ENCODE peak calls at places on chromosomes 16 and 17, in seven cellular contexts. One of them, this sample, is unnamed.

GRCh38 chr16:86391987-86392386 is 118.3 kb upstream of the FOXF1 start:
- DNase-seq in tibial nerve: no peak
- DNase-seq in SK-N-SH: no peak
- DNase-seq in HepG2: no peak
- DNase-seq in A549: no peak
- DNase-seq in stomach: no peak
- DNase-seq in transverse colon: no peak
- DNase-seq in this sample: no peak

GRCh38 chr17:66673668-66674276 is 161.1 kb upstream of the CACNG5 start:
- DNase-seq in A549: peak
- DNase-seq in SK-N-SH: peak
- DNase-seq in tibial nerve: peak
- DNase-seq in HepG2: peak
- DNase-seq in stomach: peak
- DNase-seq in transverse colon: peak
- DNase-seq in this sample: no peak

GRCh38 chr17:82110298-82110697 is 12.3 kb upstream of the FASN start:
- DNase-seq in SK-N-SH: no peak
- DNase-seq in A549: peak
- DNase-seq in stomach: no peak
- DNase-seq in HepG2: peak
- DNase-seq in transverse colon: no peak
- DNase-seq in tibial nerve: no peak
- DNase-seq in this sample: no peak

GRCh38 chr17:58344791-58345157 is 7.2 kb downstream of the SUPT4H1 start:
- DNase-seq in SK-N-SH: no peak
- DNase-seq in stomach: no peak
- DNase-seq in HepG2: no peak
- DNase-seq in tibial nerve: no peak
- DNase-seq in A549: no peak
- DNase-seq in transverse colon: no peak
- DNase-seq in this sample: peak

GRCh38 chr17:34163681-34164080 is 91.4 kb upstream of the CCL2 start:
- DNase-seq in HepG2: peak
- DNase-seq in transverse colon: no peak
- DNase-seq in tibial nerve: no peak
- DNase-seq in stomach: no peak
- DNase-seq in SK-N-SH: peak
- DNase-seq in A549: peak
- DNase-seq in this sample: no peak

GRCh38 chr17:19384723-19385391 is 2.1 kb downstream of the MFAP4 start:
- DNase-seq in stomach: peak
- DNase-seq in SK-N-SH: peak
- DNase-seq in tibial nerve: peak
- DNase-seq in A549: no peak
- DNase-seq in transverse colon: peak
- DNase-seq in HepG2: no peak
- DNase-seq in this sample: no peak

GRCh38 chr16:711548-712320 is 3.2 kb upstream of the METRN start:
- DNase-seq in HepG2: no peak
- DNase-seq in transverse colon: peak
- DNase-seq in SK-N-SH: peak
- DNase-seq in stomach: peak
- DNase-seq in A549: no peak
- DNase-seq in tibial nerve: peak
- DNase-seq in this sample: no peak

GRCh38 chr17:67891481-67892119 is 66.3 kb downstream of the BPTF start:
- DNase-seq in stomach: no peak
- DNase-seq in A549: peak
- DNase-seq in transverse colon: peak
- DNase-seq in HepG2: no peak
- DNase-seq in SK-N-SH: peak
- DNase-seq in tibial nerve: no peak
- DNase-seq in this sample: no peak

GRCh38 chr17:320809-321385 is 31.7 kb downstream of the RPH3AL start:
- DNase-seq in HepG2: no peak
- DNase-seq in SK-N-SH: no peak
- DNase-seq in transverse colon: no peak
- DNase-seq in A549: no peak
- DNase-seq in tibial nerve: no peak
- DNase-seq in stomach: no peak
- DNase-seq in this sample: no peak

GRCh38 chr17:56112086-56112485 is 41.2 kb upstream of the ANKFN1 start:
- DNase-seq in stomach: no peak
- DNase-seq in A549: no peak
- DNase-seq in tibial nerve: no peak
- DNase-seq in SK-N-SH: no peak
- DNase-seq in transverse colon: no peak
- DNase-seq in HepG2: no peak
- DNase-seq in this sample: no peak

GRCh38 chr16:59878479-59878878 is 1144.4 kb upstream of the GOT2 start:
- DNase-seq in A549: peak
- DNase-seq in transverse colon: no peak
- DNase-seq in SK-N-SH: no peak
- DNase-seq in HepG2: no peak
- DNase-seq in tibial nerve: no peak
- DNase-seq in stomach: peak
- DNase-seq in this sample: no peak

GRCh38 chr17:47057831-47058230 is 78.8 kb upstream of the RPRML start:
- DNase-seq in tibial nerve: no peak
- DNase-seq in SK-N-SH: peak
- DNase-seq in HepG2: no peak
- DNase-seq in transverse colon: no peak
- DNase-seq in stomach: no peak
- DNase-seq in A549: no peak
- DNase-seq in this sample: no peak

GRCh38 chr16:48408688-48409087 is 23.5 kb upstream of the SIAH1 start:
- DNase-seq in HepG2: no peak
- DNase-seq in transverse colon: peak
- DNase-seq in tibial nerve: peak
- DNase-seq in SK-N-SH: no peak
- DNase-seq in stomach: peak
- DNase-seq in A549: no peak
- DNase-seq in this sample: no peak

GRCh38 chr16:86834451-86835035 is 256.2 kb downstream of the FOXL1 start:
- DNase-seq in A549: no peak
- DNase-seq in tibial nerve: no peak
- DNase-seq in stomach: no peak
- DNase-seq in SK-N-SH: no peak
- DNase-seq in HepG2: no peak
- DNase-seq in transverse colon: no peak
- DNase-seq in this sample: no peak

GRCh38 chr16:66863707-66864106 is 16.6 kb upstream of the PDP2 start:
- DNase-seq in SK-N-SH: no peak
- DNase-seq in A549: no peak
- DNase-seq in tibial nerve: no peak
- DNase-seq in transverse colon: no peak
- DNase-seq in stomach: no peak
- DNase-seq in HepG2: no peak
- DNase-seq in this sample: no peak
- H3K27ac ChIP-seq in SK-N-SH: no peak
- H3K27ac ChIP-seq in A549: no peak
- H3K27ac ChIP-seq in tibial nerve: no peak
- H3K27ac ChIP-seq in transverse colon: no peak
- H3K27ac ChIP-seq in stomach: no peak
- H3K27ac ChIP-seq in HepG2: no peak
- H3K27ac ChIP-seq in this sample: no peak

GRCh38 chr16:71406316-71406715 is 35.5 kb downstream of the TLE7 start:
- DNase-seq in stomach: no peak
- DNase-seq in SK-N-SH: no peak
- DNase-seq in HepG2: no peak
- DNase-seq in tibial nerve: no peak
- DNase-seq in transverse colon: no peak
- DNase-seq in A549: no peak
- DNase-seq in this sample: no peak

GRCh38 chr16:71404364-71404763 is 37.5 kb downstream of the TLE7 start:
- DNase-seq in A549: no peak
- DNase-seq in tibial nerve: no peak
- DNase-seq in transverse colon: no peak
- DNase-seq in SK-N-SH: no peak
- DNase-seq in stomach: no peak
- DNase-seq in HepG2: no peak
- DNase-seq in this sample: no peak

GRCh38 chr16:71399801-71400563 is 41.5 kb downstream of the CALB2 start:
- DNase-seq in tibial nerve: no peak
- DNase-seq in stomach: no peak
- DNase-seq in SK-N-SH: no peak
- DNase-seq in transverse colon: no peak
- DNase-seq in HepG2: no peak
- DNase-seq in A549: no peak
- DNase-seq in this sample: no peak

GRCh38 chr16:71401988-71402387 is 39.9 kb downstream of the TLE7 start:
- DNase-seq in SK-N-SH: no peak
- DNase-seq in stomach: no peak
- DNase-seq in tibial nerve: no peak
- DNase-seq in transverse colon: no peak
- DNase-seq in HepG2: no peak
- DNase-seq in A549: no peak
- DNase-seq in this sample: no peak

GRCh38 chr16:71402674-71403073 is 39.2 kb downstream of the TLE7 start:
- DNase-seq in stomach: no peak
- DNase-seq in transverse colon: no peak
- DNase-seq in tibial nerve: no peak
- DNase-seq in SK-N-SH: no peak
- DNase-seq in A549: no peak
- DNase-seq in HepG2: no peak
- DNase-seq in this sample: no peak
- TF ChIP-seq EP300 in stomach: no peak
- TF ChIP-seq EP300 in transverse colon: no peak
- TF ChIP-seq EP300 in tibial nerve: no peak
- TF ChIP-seq EP300 in SK-N-SH: no peak
- TF ChIP-seq EP300 in A549: no peak
- TF ChIP-seq EP300 in HepG2: no peak
- TF ChIP-seq EP300 in this sample: no peak

DNA sequence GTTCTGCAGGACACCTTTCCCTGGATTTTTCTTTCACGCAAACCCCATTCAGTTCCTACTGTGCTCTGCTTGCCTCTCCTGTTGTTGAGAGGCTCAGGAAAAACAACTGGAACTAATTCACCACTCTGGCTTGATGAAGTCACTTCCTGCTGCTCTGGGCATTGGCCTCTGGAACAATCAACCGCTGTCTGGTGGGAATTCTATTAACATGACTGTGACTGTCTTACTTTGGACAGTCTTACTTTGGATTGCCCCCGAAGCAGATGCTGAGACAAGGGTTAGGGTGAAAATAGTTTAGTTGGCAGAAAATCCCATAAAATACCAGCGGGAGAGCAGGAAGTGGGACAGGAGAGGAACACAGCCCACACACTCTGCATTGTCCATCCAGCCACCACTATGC is 90.0 kb upstream of the HSBP1 start:
- DNase-seq in A549: no peak
- DNase-seq in tibial nerve: no peak
- DNase-seq in SK-N-SH: no peak
- DNase-seq in stomach: no peak
- DNase-seq in HepG2: no peak
- DNase-seq in transverse colon: no peak
- DNase-seq in this sample: no peak
- H3K27ac ChIP-seq in A549: no peak
- H3K27ac ChIP-seq in tibial nerve: no peak
- H3K27ac ChIP-seq in SK-N-SH: peak
- H3K27ac ChIP-seq in stomach: no peak
- H3K27ac ChIP-seq in HepG2: no peak
- H3K27ac ChIP-seq in transverse colon: no peak
- H3K27ac ChIP-seq in this sample: no peak

DNA sequence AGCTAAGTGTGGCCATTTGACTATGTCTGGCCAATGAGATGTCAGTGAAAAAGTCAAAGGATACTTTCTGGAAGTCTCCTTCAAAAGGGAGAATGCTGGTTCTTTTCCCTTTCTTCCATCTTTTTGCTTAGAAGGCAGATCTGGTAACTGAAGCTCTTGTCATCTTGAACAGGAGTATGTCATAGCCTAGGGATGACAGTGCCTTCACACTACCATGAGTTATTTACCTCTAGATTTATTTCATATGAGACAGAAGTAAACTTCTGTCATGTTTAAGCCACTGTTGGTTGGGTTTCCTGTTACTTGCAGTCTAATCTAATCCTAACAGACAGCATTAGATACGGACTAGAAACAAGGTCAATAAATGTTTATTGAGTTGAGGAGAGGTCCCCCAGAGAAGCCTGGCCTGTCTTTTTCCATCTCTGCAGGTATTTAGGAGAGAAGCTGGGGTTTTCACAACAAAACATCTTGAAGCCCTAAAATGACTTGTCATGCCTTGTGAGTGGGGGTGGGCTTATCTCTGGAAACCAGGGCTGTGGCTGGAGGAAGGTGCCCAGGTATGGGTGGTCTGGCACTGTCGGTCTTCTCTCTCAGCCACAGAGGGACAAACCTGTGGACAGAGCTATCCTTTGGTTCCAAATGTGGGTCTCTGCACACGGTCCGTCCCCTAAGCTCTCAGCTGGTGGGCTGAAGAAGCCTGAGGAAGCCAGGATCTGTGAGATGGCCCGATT is 28.5 kb downstream of the TMEM98 start:
- DNase-seq in SK-N-SH: no peak
- DNase-seq in stomach: no peak
- DNase-seq in transverse colon: no peak
- DNase-seq in A549: no peak
- DNase-seq in HepG2: no peak
- DNase-seq in tibial nerve: no peak
- DNase-seq in this sample: no peak
- TF ChIP-seq EP300 in SK-N-SH: no peak
- TF ChIP-seq EP300 in stomach: no peak
- TF ChIP-seq EP300 in transverse colon: no peak
- TF ChIP-seq EP300 in A549: no peak
- TF ChIP-seq EP300 in HepG2: no peak
- TF ChIP-seq EP300 in tibial nerve: no peak
- TF ChIP-seq EP300 in this sample: no peak

GRCh38 chr16:11057696-11058345 is 113.5 kb downstream of the CLEC16A start:
- DNase-seq in transverse colon: no peak
- DNase-seq in SK-N-SH: no peak
- DNase-seq in tibial nerve: no peak
- DNase-seq in A549: no peak
- DNase-seq in HepG2: no peak
- DNase-seq in stomach: no peak
- DNase-seq in this sample: no peak
- H3K27ac ChIP-seq in transverse colon: no peak
- H3K27ac ChIP-seq in SK-N-SH: no peak
- H3K27ac ChIP-seq in tibial nerve: no peak
- H3K27ac ChIP-seq in A549: peak
- H3K27ac ChIP-seq in HepG2: no peak
- H3K27ac ChIP-seq in stomach: no peak
- H3K27ac ChIP-seq in this sample: no peak